ENCODE peak calls at places on chromosomes 11 and 22, in six cellular contexts. Z, J, G, V, Q and K are unnamed samples.

GRCh38 chr11:61362542-61362875 is 335 bp downstream of the TMEM138 start:
- DNase-seq in G (no peak), Q (peak), Z (no peak), V (peak), J (peak), K (no peak)

GRCh38 chr11:79708319-79708928 is 267.6 kb upstream of the TENM4 start:
- DNase-seq in G (no peak), Z (no peak), J (peak), Q (no peak), V (peak), K (peak)

GRCh38 chr11:104547996-104548661 is 350.1 kb downstream of the CASP12 start:
- DNase-seq in V (peak), J (no peak), Q (no peak), G (no peak), Z (no peak), K (no peak)

GRCh38 chr11:96263361-96263763 is 79.6 kb downstream of the MAML2 start:
- DNase-seq in G (no peak), V (peak), J (no peak), Q (no peak), Z (no peak), K (peak)

GRCh38 chr11:1072116-1072820 is 2.4 kb upstream of the MUC2 start:
- DNase-seq in G (peak), J (no peak), Q (peak), Z (no peak), V (peak), K (no peak)

GRCh38 chr11:64447717-64448598 is 89.0 kb downstream of the RPS6KA4 start:
- DNase-seq in G (peak), Z (peak), V (peak), J (peak), Q (no peak), K (no peak)

GRCh38 chr11:61007971-61008896 is 36.8 kb downstream of the CD6 start:
- DNase-seq in Z (no peak), V (no peak), Q (no peak), G (no peak), J (peak), K (no peak)

GRCh38 chr11:12687740-12688139 is 13.5 kb downstream of the TEAD1 start:
- DNase-seq in Z (no peak), Q (no peak), V (no peak), G (no peak), J (no peak), K (no peak)

GRCh38 chr11:74541466-74541865 is 47.9 kb upstream of the LIPT2 start:
- DNase-seq in V (no peak), Q (no peak), J (no peak), Z (no peak), G (no peak), K (no peak)

GRCh38 chr22:19901577-19902244 is 39.9 kb upstream of the COMT start:
- DNase-seq in Z (no peak), V (no peak), Q (no peak), G (no peak), J (no peak), K (no peak)

GRCh38 chr11:69497221-69497787 is 15.8 kb downstream of the LINC01488 start:
- DNase-seq in J (no peak), G (peak), Q (peak), Z (peak), V (peak), K (peak)

GRCh38 chr11:77086521-77087472 is 15.8 kb upstream of the OMP start:
- DNase-seq in Q (peak), J (no peak), Z (peak), G (peak), V (peak), K (no peak)

GRCh38 chr11:57776101-57776511 is 14.5 kb downstream of the CTNND1 start:
- DNase-seq in Z (no peak), Q (no peak), J (no peak), G (no peak), V (peak), K (no peak)